ENCODE peak calls at places on chromosome 22, in eight cellular contexts. C is OCI-LY7; F is A549; X is testis; J is pancreas; Z is iPS DF 6.9; B is stomach; P is CD8-positive, alpha-beta T cell. N is an unnamed sample.
A peak's percentile ranks its signal among the peaks of the same experiment; 100 is the strongest.

GRCh38 chr22:46737976-46738641 is at the start of gene CERK:
- DNase-seq in X (peak; percentile 70), C (peak; percentile 58), B (peak; percentile 85), P (peak; percentile 76), Z (no peak), J (peak; percentile 83), F (peak; percentile 31), N (no peak)

GRCh38 chr22:31575190-31575589 is 78.9 kb downstream of the SFI1 start:
- DNase-seq in F (no peak), Z (no peak), P (no peak), B (no peak), C (no peak), J (no peak), X (peak; percentile 94), N (no peak)

GRCh38 chr22:50656122-50657070 is 16.2 kb upstream of the SHANK3 start:
- DNase-seq in F (peak; percentile 47), P (no peak), Z (no peak), J (no peak), C (no peak), B (no peak), X (no peak), N (no peak)

GRCh38 chr22:29877620-29878019 is 5.4 kb upstream of the MTMR3 start:
- DNase-seq in Z (no peak), C (no peak), B (no peak), P (no peak), X (no peak), F (no peak), J (no peak), N (no peak)

GRCh38 chr22:30864441-30865420 is 103.8 kb downstream of the MORC2 start:
- DNase-seq in J (no peak), P (no peak), C (no peak), F (no peak), Z (no peak), B (no peak), X (no peak), N (no peak)

GRCh38 chr22:32413715-32414114 is 1.7 kb upstream of the RTCB start:
- DNase-seq in X (no peak), P (no peak), J (no peak), B (no peak), F (peak; percentile 18), C (peak; percentile 32), Z (no peak), N (no peak)

GRCh38 chr22:46673677-46674236 is 53.6 kb downstream of the GRAMD4 start:
- DNase-seq in F (no peak), X (no peak), P (peak; percentile 23), Z (no peak), J (no peak), B (no peak), C (no peak), N (no peak)

GRCh38 chr22:35615156-35615555 is 2.0 kb downstream of the MB start:
- DNase-seq in X (no peak), F (no peak), J (no peak), B (no peak), P (no peak), Z (no peak), C (no peak), N (no peak)

GRCh38 chr22:21634844-21635243 is 2.3 kb downstream of the CCDC116 start:
- DNase-seq in C (no peak), B (no peak), X (no peak), P (no peak), F (no peak), J (no peak), Z (no peak), N (no peak)

GRCh38 chr22:18152519-18152918 is 2.5 kb downstream of the USP18 start:
- DNase-seq in X (no peak), C (no peak), Z (no peak), F (no peak), B (no peak), J (no peak), P (no peak), N (no peak)

GRCh38 chr22:47000256-47000655 is 237.8 kb downstream of the TBC1D22A start:
- DNase-seq in Z (no peak), J (no peak), X (no peak), C (no peak), F (no peak), P (no peak), B (no peak), N (no peak)

GRCh38 chr22:17665248-17665647 is 26.7 kb downstream of the BCL2L13 start:
- DNase-seq in P (no peak), B (no peak), F (no peak), J (no peak), X (no peak), Z (no peak), C (no peak), N (no peak)

GRCh38 chr22:42364641-42365336 is 67.4 kb downstream of the NFAM1 start:
- DNase-seq in B (no peak), P (no peak), Z (no peak), F (no peak), X (no peak), C (no peak), J (no peak), N (no peak)

GRCh38 chr22:32622004-32622761 is 147.6 kb downstream of the FBXO7 start:
- DNase-seq in X (peak; percentile 72), J (no peak), C (no peak), Z (peak; percentile 50), P (no peak), F (no peak), B (no peak), N (no peak)

DNA sequence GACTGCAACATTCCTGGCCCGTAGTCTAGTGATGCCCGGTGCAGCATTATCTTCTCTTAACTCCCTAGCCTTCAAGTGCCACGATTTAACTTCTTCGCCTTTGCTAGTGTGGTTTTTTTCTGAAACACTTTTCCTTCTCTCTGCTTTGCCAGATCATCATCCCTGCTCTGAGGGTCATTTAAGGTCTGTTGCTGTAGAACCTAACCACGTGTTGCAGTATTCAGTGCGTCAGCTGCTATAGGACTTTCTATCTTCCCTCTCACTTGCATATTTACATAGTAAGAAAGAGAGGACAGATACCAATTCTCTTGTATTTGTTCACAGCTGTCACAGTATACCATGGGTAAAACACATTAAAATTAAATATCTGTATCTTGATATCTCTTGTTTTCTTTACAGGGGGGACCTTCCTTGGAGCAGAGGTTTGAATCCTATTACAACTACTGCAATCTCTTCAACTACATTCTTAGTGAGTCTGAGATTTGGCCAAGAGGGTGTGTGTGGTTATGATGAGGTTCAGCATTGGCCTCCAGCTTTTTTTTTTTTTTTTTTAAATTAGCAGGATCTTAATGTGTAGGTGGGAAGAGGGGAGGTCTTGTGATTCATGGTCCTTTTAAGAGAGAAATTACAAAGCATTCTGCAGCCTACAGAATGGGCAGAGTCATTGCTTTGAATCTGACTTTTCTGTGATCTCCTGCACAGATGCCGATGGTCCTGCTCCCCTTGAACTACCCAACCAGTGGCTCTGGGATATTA is 13.5 kb downstream of the EIF3L start:
- DNase-seq in X (no peak), P (no peak), C (no peak), B (no peak), Z (no peak), F (no peak), J (no peak), N (no peak)
- H3K27ac ChIP-seq in X (no peak overlapping the region), P (no peak overlapping the region), C (no peak overlapping the region), B (peak overlapping the region; percentile 8), Z (no peak overlapping the region), F (no peak overlapping the region), J (peak overlapping the region; percentile 69), N (no peak overlapping the region)

GRCh38 chr22:37697540-37697835 is 640 bp downstream of the TRIOBP start:
- DNase-seq in J (no peak), B (no peak), Z (no peak), C (no peak), X (no peak), F (no peak), P (no peak), N (no peak)

GRCh38 chr22:37692627-37693285 is 4.1 kb upstream of the TRIOBP start:
- DNase-seq in X (no peak), P (no peak), C (no peak), B (no peak), F (no peak), Z (no peak), J (no peak), N (no peak)

GRCh38 chr22:37690901-37691504 is 4.9 kb downstream of the NOL12 start:
- DNase-seq in C (no peak), Z (no peak), X (no peak), B (no peak), F (no peak), J (no peak), P (no peak), N (no peak)

GRCh38 chr22:37701121-37701786 is 4.4 kb downstream of the TRIOBP start:
- DNase-seq in Z (no peak), C (no peak), B (peak; percentile 55), J (no peak), X (no peak), P (no peak), F (no peak), N (no peak)

GRCh38 chr22:37696657-37697539 is at the start of gene TRIOBP:
- DNase-seq in P (peak; percentile 88), J (peak; percentile 89), C (peak; percentile 97), F (peak; percentile 87), Z (peak; percentile 96), X (peak; percentile 96), B (peak; percentile 96), N (no peak)
- H3K4me3 ChIP-seq in P (no peak within 1 kb of the TSS), J (no peak within 1 kb of the TSS), C (peak within 1 kb of the TSS; percentile 39), F (no peak within 1 kb of the TSS), Z (peak within 1 kb of the TSS; percentile 42), X (no peak within 1 kb of the TSS), B (peak within 1 kb of the TSS; percentile 25), N (peak within 1 kb of the TSS; percentile 21)

DNA sequence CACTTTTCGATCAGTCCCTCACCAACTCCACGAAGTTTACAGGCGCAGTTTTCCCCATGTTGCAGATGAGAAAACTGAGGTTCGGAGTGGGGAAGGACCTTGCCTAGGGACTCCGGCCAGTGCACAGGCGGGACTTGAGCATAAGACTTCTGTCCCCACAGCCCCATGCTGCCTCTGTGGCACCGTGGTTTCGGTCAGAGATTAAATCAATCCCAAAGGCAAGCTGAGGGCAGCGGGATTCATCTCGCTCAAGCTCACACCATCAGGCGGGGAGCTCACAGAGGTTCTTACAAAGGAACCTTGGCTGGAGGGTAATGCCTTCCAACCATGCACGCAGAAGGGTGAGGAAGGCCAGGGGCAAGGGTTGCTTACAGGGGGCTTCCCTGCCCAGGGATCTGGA is 115.5 kb downstream of the PHF21B start:
- DNase-seq in C (no peak), P (no peak), J (no peak), F (no peak), B (no peak), X (no peak), Z (no peak), N (no peak)
- H3K27ac ChIP-seq in C (no peak overlapping the region), P (no peak overlapping the region), J (no peak overlapping the region), F (no peak overlapping the region), B (no peak overlapping the region), X (no peak overlapping the region), Z (no peak overlapping the region), N (no peak overlapping the region)

GRCh38 chr22:28299329-28299728 is 380.3 kb upstream of the PITPNB start:
- DNase-seq in B (no peak), Z (no peak), X (no peak), F (no peak), J (no peak), P (no peak), C (no peak), N (no peak)

GRCh38 chr22:28296452-28296851 is 377.4 kb upstream of the PITPNB start:
- DNase-seq in P (no peak), Z (no peak), J (no peak), F (no peak), C (no peak), B (no peak), X (no peak), N (no peak)

GRCh38 chr22:28299760-28300159 is 379.9 kb downstream of the TTC28 start:
- DNase-seq in F (no peak), C (no peak), X (peak; percentile 30), B (no peak), Z (no peak), P (no peak), J (peak; percentile 19), N (no peak)

GRCh38 chr22:28297504-28297903 is 378.4 kb upstream of the PITPNB start:
- DNase-seq in J (no peak), P (no peak), Z (no peak), F (no peak), X (no peak), B (no peak), C (no peak), N (no peak)
- H3K4me3 ChIP-seq in J (no peak overlapping the region), P (no peak overlapping the region), Z (no peak overlapping the region), F (no peak overlapping the region), X (no peak overlapping the region), B (no peak overlapping the region), C (no peak overlapping the region), N (no peak overlapping the region)

N was measured in Panc1.